ENCODE peak calls at places on chromosomes 6 and 20, in eight cellular contexts. H is stimulated activated CD8-positive, alpha-beta memory T cell treated with anti-CD3 and anti-CD28 coated beads, Interleukin-12 subunit alpha, Interleukin-12 subunit beta, amount 100 ng/mL, for 4 hours; I is foreskin fibroblast; F is activated CD4-positive, CD25-positive, alpha-beta regulatory T cell; K is NCI-H748 treated with DMSO at 0.1 percent for 48 hours; O is NCI-H2029; B is SK-MEL-5; M is H9. A is an unnamed sample.
A peak's percentile ranks its signal among the peaks of the same experiment; 100 is the strongest.

GRCh38 chr20:37596890-37597539 is 69.3 kb upstream of the BLCAP start:
- DNase-seq in K (no peak), O (no peak), F (no peak), B (no peak), H (no peak), I (no peak), M (no peak), A (no peak)

GRCh38 chr6:38080889-38081288 is 261.4 kb downstream of the ZFAND3 start:
- DNase-seq in F (no peak), M (no peak), O (no peak), K (no peak), B (no peak), H (no peak), I (no peak), A (no peak)

GRCh38 chr6:118735320-118735719 is 83.9 kb upstream of the CEP85L start:
- DNase-seq in H (no peak), O (no peak), F (no peak), I (no peak), B (peak; percentile 70), K (no peak), M (peak; percentile 69), A (no peak)

GRCh38 chr6:149340200-149340599 is 22.7 kb downstream of the TAB2 start:
- DNase-seq in K (no peak), M (no peak), F (no peak), I (no peak), O (no peak), B (no peak), H (no peak), A (no peak)

GRCh38 chr20:32326507-32326851 is 31.7 kb upstream of the ASXL1 start:
- DNase-seq in O (peak; percentile 94), M (no peak), F (no peak), H (no peak), I (no peak), K (peak; percentile 40), B (no peak), A (peak; percentile 93)

GRCh38 chr6:156423075-156423474 is 354.1 kb upstream of the ARID1B start:
- DNase-seq in K (no peak), F (no peak), I (no peak), M (no peak), B (no peak), O (no peak), H (no peak), A (no peak)

GRCh38 chr20:57892471-57892870 is 182.7 kb upstream of the PMEPA1 start:
- DNase-seq in H (no peak), O (no peak), M (no peak), F (no peak), B (no peak), I (no peak), K (no peak), A (no peak)

GRCh38 chr6:145228962-145229582 is 506.2 kb downstream of the EPM2A start:
- DNase-seq in B (no peak), I (no peak), F (no peak), M (no peak), H (no peak), K (no peak), O (no peak), A (no peak)

GRCh38 chr6:146896062-146896813 is 297.5 kb downstream of the ADGB start:
- DNase-seq in F (no peak), K (no peak), B (no peak), O (no peak), I (no peak), M (no peak), H (no peak), A (no peak)

GRCh38 chr6:162379762-162380409 is 347.7 kb downstream of the PRKN start:
- DNase-seq in F (no peak), H (no peak), I (peak; percentile 40), B (no peak), O (no peak), K (no peak), M (no peak), A (no peak)

GRCh38 chr20:62760536-62761057 is 35.7 kb upstream of the MRGBP start:
- DNase-seq in F (no peak), K (no peak), B (no peak), M (no peak), O (no peak), H (no peak), I (no peak), A (no peak)

GRCh38 chr6:45512594-45512993 is 134.9 kb upstream of the SUPT3H start:
- DNase-seq in M (no peak), K (no peak), I (no peak), O (no peak), F (no peak), B (no peak), H (no peak), A (no peak)

GRCh38 chr20:19492937-19493336 is 265.1 kb upstream of the RIN2 start:
- DNase-seq in H (no peak), B (no peak), O (no peak), K (peak; percentile 38), M (no peak), I (no peak), F (no peak), A (peak; percentile 2)

GRCh38 chr6:50608421-50608820 is 104.9 kb upstream of the TFAP2D start:
- DNase-seq in B (no peak), O (no peak), K (no peak), M (no peak), F (no peak), H (no peak), I (no peak), A (no peak)

GRCh38 chr6:40391086-40391485 is 196.1 kb downstream of the LRFN2 start:
- DNase-seq in K (no peak), M (no peak), O (no peak), B (no peak), F (no peak), H (no peak), I (no peak), A (no peak)

GRCh38 chr6:111469543-111469942 is 13.5 kb downstream of the REV3L start:
- DNase-seq in F (no peak), K (peak; percentile 85), M (no peak), B (peak; percentile 85), O (no peak), H (no peak), I (no peak), A (no peak)

GRCh38 chr6:90598192-90598951 is 11.5 kb upstream of the MAP3K7 start:
- DNase-seq in F (no peak), K (no peak), O (no peak), I (no peak), H (no peak), M (no peak), B (no peak), A (no peak)

GRCh38 chr6:11292837-11293236 is 60.4 kb upstream of the NEDD9 start:
- DNase-seq in M (no peak), H (no peak), F (no peak), K (no peak), O (no peak), I (no peak), B (no peak), A (no peak)

GRCh38 chr20:53582574-53583351 is 10.9 kb downstream of the ZNF217 start:
- DNase-seq in B (peak; percentile 63), H (no peak), F (no peak), K (no peak), M (no peak), I (peak; percentile 81), O (no peak), A (no peak)

GRCh38 chr20:52303281-52303950 is 111.8 kb upstream of the ZFP64 start:
- DNase-seq in I (no peak), H (no peak), F (no peak), M (no peak), K (no peak), B (no peak), O (no peak), A (no peak)

GRCh38 chr6:97187951-97188350 is 95.1 kb downstream of the MMS22L start:
- DNase-seq in H (no peak), I (no peak), F (no peak), B (no peak), M (no peak), K (no peak), O (no peak), A (no peak)

GRCh38 chr6:42390228-42390934 is 61.3 kb downstream of the TRERF1 start:
- DNase-seq in O (no peak), B (no peak), K (no peak), M (no peak), H (no peak), F (no peak), I (no peak), A (peak; percentile 29)

GRCh38 chr6:20732896-20733295 is 198.6 kb downstream of the CDKAL1 start:
- DNase-seq in H (no peak), B (no peak), I (no peak), K (no peak), O (no peak), F (no peak), M (no peak), A (no peak)

GRCh38 chr20:4820833-4821518 is 99.3 kb downstream of the PRND start:
- DNase-seq in K (no peak), H (no peak), M (no peak), I (peak; percentile 74), F (no peak), O (peak; percentile 30), B (no peak), A (no peak)

GRCh38 chr20:63108247-63108646 is 101.5 kb upstream of the BHLHE23 start:
- DNase-seq in B (no peak), K (no peak), I (no peak), F (no peak), O (no peak), M (no peak), H (no peak), A (no peak)

GRCh38 chr20:45972500-45973183 is 639 bp upstream of the ZNF335 start:
- DNase-seq in M (no peak), H (no peak), B (peak; percentile 94), F (no peak), O (no peak), I (no peak), K (peak; percentile 82), A (no peak)

GRCh38 chr20:4482378-4482777 is 239.3 kb upstream of the PRND start:
- DNase-seq in F (no peak), O (no peak), H (no peak), B (no peak), I (no peak), M (no peak), K (no peak), A (no peak)

GRCh38 chr6:48817714-48818113 is 645.3 kb downstream of the MMUT start:
- DNase-seq in M (no peak), H (no peak), K (no peak), O (no peak), F (no peak), I (peak; percentile 34), B (no peak), A (no peak)

GRCh38 chr6:38378801-38379200 is 260.9 kb downstream of the BTBD9 start:
- DNase-seq in M (no peak), H (no peak), K (no peak), B (no peak), F (no peak), O (no peak), I (no peak), A (no peak)

GRCh38 chr20:17995967-17996819 is 27.4 kb downstream of the MGME1 start:
- DNase-seq in B (peak; percentile 82), F (no peak), H (no peak), K (peak; percentile 68), O (peak; percentile 55), I (peak; percentile 56), M (no peak), A (no peak)

GRCh38 chr6:119395192-119395591 is 45.6 kb upstream of the MAN1A1 start:
- DNase-seq in H (no peak), M (no peak), I (no peak), K (no peak), B (no peak), F (no peak), O (no peak), A (no peak)

GRCh38 chr20:57991211-57991841 is 237.1 kb downstream of the ANKRD60 start:
- DNase-seq in M (no peak), F (no peak), O (no peak), I (peak; percentile 87), H (no peak), K (no peak), B (peak; percentile 32), A (no peak)

GRCh38 chr6:84877515-84878210 is 113.3 kb upstream of the TBX18 start:
- DNase-seq in K (no peak), B (no peak), M (no peak), O (no peak), H (no peak), I (no peak), F (no peak), A (no peak)

GRCh38 chr6:150685860-150686259 is 86.2 kb downstream of the PLEKHG1 start:
- DNase-seq in B (peak; percentile 48), O (peak; percentile 4), M (peak; percentile 73), F (peak; percentile 22), I (no peak), K (peak; percentile 39), H (peak; percentile 3), A (no peak)